ENCODE peak calls at places on chromosome 20, in six cellular contexts. One of them, this sample, is unnamed.

GRCh38 chr20:4470375-4470774 is 251.3 kb upstream of the PRND start:
- DNase-seq in GM23248: peak; percentile 79
- DNase-seq in Panc1: no peak
- DNase-seq in H1: no peak
- DNase-seq in esophagus squamous epithelium: no peak
- DNase-seq in CD8-positive, alpha-beta T cell: no peak
- DNase-seq in this sample: no peak

GRCh38 chr20:14415492-14415891 is 78.1 kb upstream of the FLRT3 start:
- DNase-seq in GM23248: no peak
- DNase-seq in Panc1: no peak
- DNase-seq in H1: no peak
- DNase-seq in esophagus squamous epithelium: no peak
- DNase-seq in CD8-positive, alpha-beta T cell: no peak
- DNase-seq in this sample: no peak

GRCh38 chr20:371755-372542 is 8.6 kb upstream of the TRIB3 start:
- DNase-seq in GM23248: peak; percentile 85
- DNase-seq in Panc1: no peak
- DNase-seq in H1: no peak
- DNase-seq in esophagus squamous epithelium: no peak
- DNase-seq in CD8-positive, alpha-beta T cell: no peak
- DNase-seq in this sample: no peak

GRCh38 chr20:44199877-44200276 is 10.7 kb downstream of the OSER1 start:
- DNase-seq in GM23248: no peak
- DNase-seq in Panc1: no peak
- DNase-seq in H1: no peak
- DNase-seq in esophagus squamous epithelium: no peak
- DNase-seq in CD8-positive, alpha-beta T cell: no peak
- DNase-seq in this sample: no peak

GRCh38 chr20:23503649-23504048 is 12.7 kb downstream of the CST8 start:
- DNase-seq in GM23248: no peak
- DNase-seq in Panc1: no peak
- DNase-seq in H1: no peak
- DNase-seq in esophagus squamous epithelium: no peak
- DNase-seq in CD8-positive, alpha-beta T cell: no peak
- DNase-seq in this sample: no peak

GRCh38 chr20:33814238-33814712 is 3.1 kb downstream of the CHMP4B start:
- DNase-seq in GM23248: peak; percentile 37
- DNase-seq in Panc1: no peak
- DNase-seq in H1: no peak
- DNase-seq in esophagus squamous epithelium: no peak
- DNase-seq in CD8-positive, alpha-beta T cell: no peak
- DNase-seq in this sample: no peak

GRCh38 chr20:32231245-32231644 is 23.6 kb downstream of the POFUT1 start:
- DNase-seq in GM23248: no peak
- DNase-seq in Panc1: no peak
- DNase-seq in H1: no peak
- DNase-seq in esophagus squamous epithelium: no peak
- DNase-seq in CD8-positive, alpha-beta T cell: no peak
- DNase-seq in this sample: no peak

GRCh38 chr20:22921595-22922421 is 113.3 kb upstream of the SSTR4 start:
- DNase-seq in GM23248: peak; percentile 75
- DNase-seq in Panc1: no peak
- DNase-seq in H1: no peak
- DNase-seq in esophagus squamous epithelium: no peak
- DNase-seq in CD8-positive, alpha-beta T cell: no peak
- DNase-seq in this sample: no peak

GRCh38 chr20:40714109-40714508 is 25.1 kb upstream of the MAFB start:
- DNase-seq in GM23248: no peak
- DNase-seq in Panc1: no peak
- DNase-seq in H1: no peak
- DNase-seq in esophagus squamous epithelium: no peak
- DNase-seq in CD8-positive, alpha-beta T cell: no peak
- DNase-seq in this sample: no peak

GRCh38 chr20:54078296-54078695 is 7.9 kb upstream of the BCAS1 start:
- DNase-seq in GM23248: no peak
- DNase-seq in Panc1: no peak
- DNase-seq in H1: no peak
- DNase-seq in esophagus squamous epithelium: no peak
- DNase-seq in CD8-positive, alpha-beta T cell: peak; percentile 23
- DNase-seq in this sample: no peak

GRCh38 chr20:3162080-3162611 is 2.5 kb upstream of the FASTKD5 start:
- DNase-seq in GM23248: no peak
- DNase-seq in Panc1: no peak
- DNase-seq in H1: no peak
- DNase-seq in esophagus squamous epithelium: no peak
- DNase-seq in CD8-positive, alpha-beta T cell: no peak
- DNase-seq in this sample: no peak

GRCh38 chr20:9480066-9480465 is 34.3 kb upstream of the LAMP5 start:
- DNase-seq in GM23248: no peak
- DNase-seq in Panc1: no peak
- DNase-seq in H1: no peak
- DNase-seq in esophagus squamous epithelium: no peak
- DNase-seq in CD8-positive, alpha-beta T cell: no peak
- DNase-seq in this sample: no peak

GRCh38 chr20:35327074-35327976 is 35.1 kb upstream of the FAM83C start:
- DNase-seq in GM23248: no peak
- DNase-seq in Panc1: no peak
- DNase-seq in H1: no peak
- DNase-seq in esophagus squamous epithelium: no peak
- DNase-seq in CD8-positive, alpha-beta T cell: no peak
- DNase-seq in this sample: no peak

GRCh38 chr20:15584507-15584906 is 988.7 kb downstream of the KIF16B start:
- DNase-seq in GM23248: no peak
- DNase-seq in Panc1: no peak
- DNase-seq in H1: no peak
- DNase-seq in esophagus squamous epithelium: no peak
- DNase-seq in CD8-positive, alpha-beta T cell: no peak
- DNase-seq in this sample: no peak

GRCh38 chr20:47360489-47361267 is 4.2 kb upstream of the ZMYND8 start:
- DNase-seq in GM23248: peak; percentile 80
- DNase-seq in Panc1: no peak
- DNase-seq in H1: no peak
- DNase-seq in esophagus squamous epithelium: peak; percentile 16
- DNase-seq in CD8-positive, alpha-beta T cell: no peak
- DNase-seq in this sample: no peak

DNA sequence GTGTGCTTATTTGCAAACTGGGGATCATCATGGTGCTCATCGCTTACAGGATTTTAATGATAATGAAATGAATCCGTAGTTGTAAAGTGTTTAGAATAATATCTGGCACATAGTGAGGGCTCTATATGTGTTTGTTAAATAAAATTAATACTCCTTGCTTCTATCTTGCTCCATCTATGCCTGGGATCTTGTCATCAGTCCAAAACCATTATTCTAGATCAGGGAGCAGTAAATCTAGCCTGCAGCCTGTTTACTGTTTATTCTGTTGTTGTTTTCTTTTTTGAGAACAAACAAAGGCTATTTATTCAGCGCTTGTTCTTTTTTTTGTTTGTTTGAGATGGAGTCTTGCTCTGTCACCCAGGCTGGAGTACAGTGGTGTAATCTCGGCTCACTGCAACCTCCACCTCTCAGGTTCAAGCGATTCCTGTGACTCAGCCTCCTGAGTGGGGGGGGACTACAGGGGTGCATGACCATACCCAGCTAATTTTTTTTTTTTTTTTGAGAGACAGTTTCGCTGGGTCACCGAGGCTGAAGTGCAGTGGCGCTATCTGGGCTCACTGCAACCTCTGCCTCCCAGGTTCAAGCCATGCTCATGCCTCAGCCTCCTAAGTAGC is 8.1 kb downstream of the ACOT8 start:
- DNase-seq in GM23248: no peak
- DNase-seq in Panc1: no peak
- DNase-seq in H1: no peak
- DNase-seq in esophagus squamous epithelium: no peak
- DNase-seq in CD8-positive, alpha-beta T cell: no peak
- DNase-seq in this sample: no peak
- H3K4me1 ChIP-seq in GM23248: no peaks in the 10 kb centered on the region
- H3K4me1 ChIP-seq in Panc1: no peaks in the 10 kb centered on the region
- H3K4me1 ChIP-seq in H1: peaks cover 6% of the 10 kb centered on the region
- H3K4me1 ChIP-seq in esophagus squamous epithelium: no peaks in the 10 kb centered on the region
- H3K4me1 ChIP-seq in CD8-positive, alpha-beta T cell: no peaks in the 10 kb centered on the region
- H3K4me1 ChIP-seq in this sample: peaks cover 1% of the 10 kb centered on the region

GRCh38 chr20:10647909-10648308 is 25.9 kb downstream of the JAG1 start:
- DNase-seq in GM23248: no peak
- DNase-seq in Panc1: no peak
- DNase-seq in H1: no peak
- DNase-seq in esophagus squamous epithelium: no peak
- DNase-seq in CD8-positive, alpha-beta T cell: no peak
- DNase-seq in this sample: no peak

GRCh38 chr20:10651227-10651990 is 22.4 kb downstream of the JAG1 start:
- DNase-seq in GM23248: peak; percentile 15
- DNase-seq in Panc1: no peak
- DNase-seq in H1: no peak
- DNase-seq in esophagus squamous epithelium: no peak
- DNase-seq in CD8-positive, alpha-beta T cell: no peak
- DNase-seq in this sample: no peak

GRCh38 chr20:10649080-10649816 is 24.6 kb downstream of the JAG1 start:
- DNase-seq in GM23248: no peak
- DNase-seq in Panc1: no peak
- DNase-seq in H1: no peak
- DNase-seq in esophagus squamous epithelium: no peak
- DNase-seq in CD8-positive, alpha-beta T cell: no peak
- DNase-seq in this sample: no peak

GRCh38 chr20:10648651-10649050 is 25.1 kb downstream of the JAG1 start:
- DNase-seq in GM23248: peak; percentile 66
- DNase-seq in Panc1: no peak
- DNase-seq in H1: no peak
- DNase-seq in esophagus squamous epithelium: no peak
- DNase-seq in CD8-positive, alpha-beta T cell: no peak
- DNase-seq in this sample: no peak

GRCh38 chr20:10649817-10650200 is 24.0 kb downstream of the JAG1 start:
- DNase-seq in GM23248: no peak
- DNase-seq in Panc1: no peak
- DNase-seq in H1: no peak
- DNase-seq in esophagus squamous epithelium: no peak
- DNase-seq in CD8-positive, alpha-beta T cell: no peak
- DNase-seq in this sample: no peak
- H3K4me1 ChIP-seq in GM23248: peaks cover 13% of the 10 kb centered on the region
- H3K4me1 ChIP-seq in Panc1: no peaks in the 10 kb centered on the region
- H3K4me1 ChIP-seq in H1: peaks cover 20% of the 10 kb centered on the region
- H3K4me1 ChIP-seq in esophagus squamous epithelium: peaks cover 29% of the 10 kb centered on the region
- H3K4me1 ChIP-seq in CD8-positive, alpha-beta T cell: no peaks in the 10 kb centered on the region
- H3K4me1 ChIP-seq in this sample: peaks cover 11% of the 10 kb centered on the region

DNA sequence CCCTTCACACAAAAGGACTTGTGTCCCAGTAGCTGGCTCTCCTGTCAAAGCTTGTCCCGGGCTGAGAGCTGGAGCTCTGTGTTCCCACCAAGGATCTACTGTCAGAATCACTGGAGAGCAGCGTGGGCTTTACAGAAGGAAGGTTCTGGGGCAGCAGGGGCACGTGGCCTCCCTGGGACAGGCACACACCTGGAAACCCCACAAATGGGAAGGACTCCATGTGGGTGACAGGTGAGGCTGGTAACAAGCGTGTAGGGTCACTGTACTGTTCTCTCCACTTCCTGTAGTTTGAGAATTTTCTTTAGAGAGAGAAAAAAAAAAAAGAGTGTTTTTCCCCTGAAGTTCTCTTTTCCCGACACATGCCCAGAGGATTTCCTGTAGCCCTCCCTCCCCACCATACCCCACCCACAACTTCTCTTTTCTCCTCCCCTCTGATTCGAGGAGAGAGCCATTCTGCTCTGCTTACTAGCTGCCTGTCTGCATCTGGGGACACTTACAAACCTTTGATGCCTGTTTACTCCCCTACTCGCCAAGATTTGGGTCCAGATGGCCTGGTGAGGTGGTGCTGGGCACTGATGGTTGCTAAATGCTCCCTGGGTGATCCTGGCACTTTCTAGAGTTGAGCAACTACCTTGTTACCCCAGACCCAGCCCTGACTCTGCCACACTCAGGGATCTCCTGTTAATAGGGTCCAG is 84.1 kb upstream of the SIRPA start:
- DNase-seq in GM23248: peak; percentile 46
- DNase-seq in Panc1: no peak
- DNase-seq in H1: no peak
- DNase-seq in esophagus squamous epithelium: no peak
- DNase-seq in CD8-positive, alpha-beta T cell: no peak
- DNase-seq in this sample: no peak
- H3K4me1 ChIP-seq in GM23248: peaks cover 63% of the 10 kb centered on the region
- H3K4me1 ChIP-seq in Panc1: no peaks in the 10 kb centered on the region
- H3K4me1 ChIP-seq in H1: peaks cover 11% of the 10 kb centered on the region
- H3K4me1 ChIP-seq in esophagus squamous epithelium: peaks cover 14% of the 10 kb centered on the region
- H3K4me1 ChIP-seq in CD8-positive, alpha-beta T cell: peaks cover 6% of the 10 kb centered on the region
- H3K4me1 ChIP-seq in this sample: peaks cover 9% of the 10 kb centered on the region

DNA sequence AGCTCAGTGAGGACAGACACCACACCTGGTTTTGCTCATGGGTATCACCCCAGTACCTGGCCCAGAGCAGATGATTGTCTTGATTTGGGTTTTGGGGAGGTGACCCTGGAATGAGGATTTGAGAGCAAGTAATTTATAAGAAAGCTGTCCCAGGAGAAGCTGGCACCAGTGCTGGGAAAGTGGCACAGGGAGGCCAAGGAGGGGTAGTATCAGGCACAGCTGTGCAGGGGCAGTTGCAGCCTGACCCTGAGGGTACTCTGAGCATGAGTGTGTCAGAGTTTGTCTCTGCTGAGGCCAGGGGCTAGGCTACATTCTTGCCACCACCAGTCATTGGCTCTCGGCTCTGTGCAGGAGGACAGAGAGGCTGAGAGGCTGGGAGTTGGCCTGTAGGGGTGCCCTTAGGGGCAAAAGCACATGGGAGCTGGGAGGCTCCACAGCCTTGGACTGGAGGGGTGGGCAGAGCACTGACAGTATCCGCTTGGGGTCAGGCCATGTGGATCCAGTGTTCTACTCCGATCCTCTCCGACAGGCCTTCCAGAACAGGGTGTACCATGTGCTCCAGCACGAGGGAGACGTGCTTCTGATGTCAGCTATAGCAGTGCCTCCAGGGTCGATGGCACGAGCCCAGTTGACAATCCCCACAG is 121.3 kb downstream of the PHACTR3 start:
- DNase-seq in GM23248: no peak
- DNase-seq in Panc1: no peak
- DNase-seq in H1: no peak
- DNase-seq in esophagus squamous epithelium: no peak
- DNase-seq in CD8-positive, alpha-beta T cell: no peak
- DNase-seq in this sample: no peak
- H3K4me1 ChIP-seq in GM23248: no peaks in the 10 kb centered on the region
- H3K4me1 ChIP-seq in Panc1: no peaks in the 10 kb centered on the region
- H3K4me1 ChIP-seq in H1: no peaks in the 10 kb centered on the region
- H3K4me1 ChIP-seq in esophagus squamous epithelium: no peaks in the 10 kb centered on the region
- H3K4me1 ChIP-seq in CD8-positive, alpha-beta T cell: no peaks in the 10 kb centered on the region
- H3K4me1 ChIP-seq in this sample: no peaks in the 10 kb centered on the region

GRCh38 chr20:25052255-25053206 is 5.4 kb downstream of the ACSS1 start:
- DNase-seq in GM23248: peak; percentile 59
- DNase-seq in Panc1: no peak
- DNase-seq in H1: no peak
- DNase-seq in esophagus squamous epithelium: no peak
- DNase-seq in CD8-positive, alpha-beta T cell: no peak
- DNase-seq in this sample: no peak
- H3K4me1 ChIP-seq in GM23248: peaks cover 26% of the 10 kb centered on the region
- H3K4me1 ChIP-seq in Panc1: peaks cover 27% of the 10 kb centered on the region
- H3K4me1 ChIP-seq in H1: peaks cover 5% of the 10 kb centered on the region
- H3K4me1 ChIP-seq in esophagus squamous epithelium: peaks cover 47% of the 10 kb centered on the region
- H3K4me1 ChIP-seq in CD8-positive, alpha-beta T cell: peaks cover 40% of the 10 kb centered on the region
- H3K4me1 ChIP-seq in this sample: peaks cover 2% of the 10 kb centered on the region

GRCh38 chr20:50308166-50308512 is 117.5 kb downstream of the CEBPB start:
- DNase-seq in GM23248: peak; percentile 40
- DNase-seq in Panc1: peak; percentile 52
- DNase-seq in H1: no peak
- DNase-seq in esophagus squamous epithelium: no peak
- DNase-seq in CD8-positive, alpha-beta T cell: no peak
- DNase-seq in this sample: no peak
- H3K4me1 ChIP-seq in GM23248: peaks cover 61% of the 10 kb centered on the region
- H3K4me1 ChIP-seq in Panc1: peaks cover 56% of the 10 kb centered on the region
- H3K4me1 ChIP-seq in H1: peaks cover 9% of the 10 kb centered on the region
- H3K4me1 ChIP-seq in esophagus squamous epithelium: peaks cover 38% of the 10 kb centered on the region
- H3K4me1 ChIP-seq in CD8-positive, alpha-beta T cell: no peaks in the 10 kb centered on the region
- H3K4me1 ChIP-seq in this sample: peaks cover 5% of the 10 kb centered on the region

GRCh38 chr20:62721511-62722197 is 13.0 kb downstream of the NTSR1 start:
- DNase-seq in GM23248: no peak
- DNase-seq in Panc1: no peak
- DNase-seq in H1: no peak
- DNase-seq in esophagus squamous epithelium: no peak
- DNase-seq in CD8-positive, alpha-beta T cell: no peak
- DNase-seq in this sample: no peak
- H3K4me1 ChIP-seq in GM23248: no peaks in the 10 kb centered on the region
- H3K4me1 ChIP-seq in Panc1: peaks cover 38% of the 10 kb centered on the region
- H3K4me1 ChIP-seq in H1: no peaks in the 10 kb centered on the region
- H3K4me1 ChIP-seq in esophagus squamous epithelium: no peaks in the 10 kb centered on the region
- H3K4me1 ChIP-seq in CD8-positive, alpha-beta T cell: peaks cover 11% of the 10 kb centered on the region
- H3K4me1 ChIP-seq in this sample: no peaks in the 10 kb centered on the region

This sample was measured in iPS DF 6.9.